ENCODE peak calls at places on chromosomes 3 and 15, in six cellular contexts. J, P, E, I, C and N are unnamed samples.

GRCh38 chr15:47363653-47364052 is 353.7 kb upstream of the SEMA6D start:
- DNase-seq in J (no peak), P (no peak), E (no peak), I (no peak), C (no peak), N (no peak)

GRCh38 chr15:80695911-80696651 is 971 bp downstream of the ABHD17C start:
- DNase-seq in J (peak; percentile 20), P (no peak), E (no peak), I (no peak), C (no peak), N (no peak)

GRCh38 chr3:98892263-98892662 is 9.2 kb downstream of the DCBLD2 start:
- DNase-seq in J (no peak), P (no peak), E (no peak), I (no peak), C (no peak), N (no peak)

GRCh38 chr3:66638717-66639116 is 137.9 kb upstream of the LRIG1 start:
- DNase-seq in J (no peak), P (no peak), E (no peak), I (no peak), C (peak; percentile 10), N (no peak)

GRCh38 chr3:40309925-40310635 is 573 bp downstream of the EIF1B start:
- DNase-seq in J (peak; percentile 35), P (peak; percentile 65), E (peak; percentile 22), I (no peak), C (no peak), N (peak; percentile 28)

GRCh38 chr3:88059380-88060160 is 515 bp downstream of the ZNF654 start:
- DNase-seq in J (no peak), P (peak; percentile 20), E (no peak), I (no peak), C (no peak), N (no peak)

GRCh38 chr3:141103067-141103466 is 51.9 kb downstream of the SPSB4 start:
- DNase-seq in J (no peak), P (no peak), E (no peak), I (no peak), C (no peak), N (no peak)

GRCh38 chr15:61598655-61599054 is 369.6 kb upstream of the RORA start:
- DNase-seq in J (no peak), P (no peak), E (no peak), I (no peak), C (no peak), N (no peak)

GRCh38 chr3:84961492-84962255 is 2.9 kb downstream of the CADM2 start:
- DNase-seq in J (no peak), P (no peak), E (no peak), I (no peak), C (no peak), N (no peak)

GRCh38 chr3:24507776-24508422 is 13.2 kb upstream of the THRB start:
- DNase-seq in J (no peak), P (no peak), E (no peak), I (no peak), C (no peak), N (no peak)

GRCh38 chr3:197373096-197373495 is 74.7 kb upstream of the DLG1 start:
- DNase-seq in J (no peak), P (no peak), E (no peak), I (no peak), C (no peak), N (no peak)

GRCh38 chr15:71461748-71462147 is 346.5 kb downstream of the THSD4 start:
- DNase-seq in J (no peak), P (no peak), E (no peak), I (no peak), C (no peak), N (no peak)

GRCh38 chr15:52651868-52652267 is 27.3 kb downstream of the ATOSA start:
- DNase-seq in J (peak; percentile 80), P (peak; percentile 69), E (no peak), I (no peak), C (peak; percentile 23), N (no peak)

GRCh38 chr3:63855333-63855940 is 8.2 kb downstream of the THOC7 start:
- DNase-seq in J (no peak), P (no peak), E (no peak), I (no peak), C (peak; percentile 21), N (no peak)

GRCh38 chr3:189551007-189551406 is 80.2 kb upstream of the TP63 start:
- DNase-seq in J (no peak), P (no peak), E (no peak), I (no peak), C (no peak), N (no peak)

GRCh38 chr3:115961390-115961789 is 338.1 kb downstream of the GAP43 start:
- DNase-seq in J (no peak), P (no peak), E (no peak), I (no peak), C (no peak), N (no peak)

GRCh38 chr3:172924546-172924945 is 174.0 kb downstream of the ECT2 start:
- DNase-seq in J (no peak), P (no peak), E (no peak), I (no peak), C (no peak), N (no peak)

GRCh38 chr3:48507256-48508061 is 3.5 kb upstream of the SHISA5 start:
- DNase-seq in J (peak; percentile 74), P (peak; percentile 38), E (peak; percentile 70), I (no peak), C (peak; percentile 80), N (peak; percentile 68)

GRCh38 chr3:128969993-128970740 is 23.7 kb downstream of the CFAP92 start:
- DNase-seq in J (peak; percentile 25), P (peak; percentile 51), E (no peak), I (no peak), C (no peak), N (peak; percentile 23)

GRCh38 chr3:168467085-168467714 is 371.5 kb upstream of the GOLIM4 start:
- DNase-seq in J (no peak), P (no peak), E (no peak), I (peak; percentile 21), C (no peak), N (no peak)

GRCh38 chr15:71747128-71748083 is 62.9 kb upstream of the NR2E3 start:
- DNase-seq in J (peak; percentile 87), P (no peak), E (no peak), I (no peak), C (no peak), N (no peak)

GRCh38 chr3:3074551-3075257 is 35.5 kb downstream of the IL5RA start:
- DNase-seq in J (no peak), P (no peak), E (no peak), I (no peak), C (no peak), N (no peak)

GRCh38 chr3:141561426-141562034 is 74.7 kb downstream of the RASA2 start:
- DNase-seq in J (peak; percentile 63), P (peak; percentile 42), E (no peak), I (no peak), C (no peak), N (no peak)

GRCh38 chr3:185766645-185767323 is 58.1 kb downstream of the IGF2BP2 start:
- DNase-seq in J (no peak), P (no peak), E (no peak), I (no peak), C (no peak), N (no peak)

GRCh38 chr15:36810656-36811449 is 231.4 kb downstream of the CDIN1 start:
- DNase-seq in J (no peak), P (peak; percentile 28), E (no peak), I (no peak), C (no peak), N (no peak)

GRCh38 chr3:36944641-36945270 is at the start of gene TRANK1:
- DNase-seq in J (no peak), P (no peak), E (peak; percentile 63), I (no peak), C (no peak), N (peak; percentile 61)

GRCh38 chr3:72572489-72573007 is 275.7 kb downstream of the SHQ1 start:
- DNase-seq in J (no peak), P (no peak), E (no peak), I (no peak), C (no peak), N (no peak)
- TF ChIP-seq TAF1 in J (no peak), P (no peak), E (no peak), I (no peak), C (no peak), N (no peak)

DNA sequence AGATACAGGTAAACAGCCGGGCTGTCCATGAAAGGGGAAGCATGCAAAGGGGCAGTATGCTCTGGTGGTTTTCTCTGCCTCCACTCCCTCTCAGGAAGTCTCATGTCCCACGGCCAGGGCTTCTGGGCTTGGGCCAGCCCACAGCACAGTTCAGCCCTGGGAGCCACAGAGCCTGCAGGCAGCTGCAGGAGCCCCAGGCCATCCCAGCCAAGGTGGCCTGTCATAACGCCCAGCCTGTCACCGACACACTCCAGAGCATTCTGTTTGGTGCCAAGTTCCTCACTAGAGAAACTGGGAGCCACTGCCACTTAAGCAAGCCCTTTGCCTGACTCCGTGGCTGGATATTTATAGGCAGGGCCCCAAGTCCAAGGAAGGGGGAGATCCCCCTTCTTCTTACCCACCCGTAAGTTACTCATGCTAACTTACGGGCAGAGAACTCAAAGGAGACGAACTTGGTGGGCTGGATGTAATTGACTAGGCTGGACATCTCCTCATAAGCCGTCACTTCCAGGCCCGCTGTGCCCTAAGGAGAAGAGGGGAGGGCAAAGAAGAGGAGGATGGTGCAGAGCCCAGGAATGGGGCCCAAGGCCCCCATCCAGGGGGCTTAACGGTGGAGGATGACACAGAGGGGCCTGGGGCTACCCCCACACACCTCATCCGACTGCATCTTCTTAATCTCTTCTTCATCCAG is 11.7 kb downstream of the PLCB2 start:
- DNase-seq in J (no peak), P (no peak), E (no peak), I (no peak), C (no peak), N (no peak)
- TF ChIP-seq POLR2AphosphoS5 in J (no peak), P (no peak), E (no peak), I (no peak), C (no peak), N (no peak)

GRCh38 chr15:63503739-63504246 is 600 bp upstream of the USP3 start:
- DNase-seq in J (peak; percentile 71), P (peak; percentile 72), E (no peak), I (no peak), C (no peak), N (no peak)
- TF ChIP-seq POLR2A in J (no peak), P (peak; percentile 65), E (peak; percentile 74), I (peak; percentile 83), C (no peak), N (no peak)

GRCh38 chr3:149332227-149332765 is 1.1 kb downstream of the TM4SF18 start:
- DNase-seq in J (no peak), P (no peak), E (no peak), I (no peak), C (no peak), N (no peak)

GRCh38 chr3:149325581-149325980 is 7.9 kb downstream of the TM4SF18 start:
- DNase-seq in J (no peak), P (no peak), E (no peak), I (no peak), C (no peak), N (no peak)

GRCh38 chr3:149333518-149333859 is at the start of gene TM4SF18:
- DNase-seq in J (no peak), P (no peak), E (no peak), I (no peak), C (no peak), N (no peak)

GRCh38 chr3:149332781-149333517 is 487 bp downstream of the TM4SF18 start:
- DNase-seq in J (no peak), P (no peak), E (no peak), I (no peak), C (no peak), N (no peak)

GRCh38 chr3:149330609-149331008 is 2.8 kb downstream of the TM4SF18 start:
- DNase-seq in J (no peak), P (no peak), E (no peak), I (no peak), C (no peak), N (no peak)
- TF ChIP-seq TAF1 in J (no peak), P (no peak), E (no peak), I (no peak), C (no peak), N (no peak)